ENCODE peak calls at places on chromosome 13, in ten cellular contexts. Q is tibial nerve, E is GM12878, F is esophagus muscularis mucosa, C is adrenal gland, G is heart left ventricle, O is uterus, J is A549, D is stomach, L is lower leg skin. Y is an unnamed sample.

GRCh38 chr13:79401259-79402071 is 4.6 kb downstream of the RBM26 start:
- DNase-seq in Q (no peak), E (no peak), F (no peak), C (no peak), G (no peak), O (no peak), J (no peak), D (no peak), L (no peak), Y (no peak)

GRCh38 chr13:78660130-78660857 is 1.3 kb upstream of the OBI1 start:
- DNase-seq in Q (no peak), E (no peak), F (no peak), C (no peak), G (no peak), O (no peak), J (peak), D (no peak), L (no peak), Y (peak)

GRCh38 chr13:51797664-51798488 is 6.1 kb downstream of the DHRS12 start:
- DNase-seq in Q (no peak), E (no peak), F (no peak), C (peak), G (no peak), O (peak), J (peak), D (peak), L (no peak), Y (peak)

GRCh38 chr13:20353973-20354372 is 121.9 kb upstream of the GJB6 start:
- DNase-seq in Q (no peak), E (no peak), F (no peak), C (no peak), G (no peak), O (no peak), J (no peak), D (no peak), L (no peak), Y (no peak)

GRCh38 chr13:100125946-100126345 is 37.1 kb downstream of the PCCA start:
- DNase-seq in Q (no peak), E (no peak), F (no peak), C (no peak), G (no peak), O (no peak), J (no peak), D (no peak), L (no peak), Y (no peak)

GRCh38 chr13:109366521-109366920 is 419.9 kb downstream of the IRS2 start:
- DNase-seq in Q (no peak), E (no peak), F (no peak), C (no peak), G (no peak), O (no peak), J (no peak), D (no peak), L (no peak), Y (no peak)

GRCh38 chr13:51643882-51644281 is 59.6 kb downstream of the WDFY2 start:
- DNase-seq in Q (no peak), E (no peak), F (no peak), C (no peak), G (no peak), O (no peak), J (peak), D (no peak), L (no peak), Y (no peak)

GRCh38 chr13:98427331-98427995 is 149.4 kb downstream of the STK24 start:
- DNase-seq in Q (no peak), E (no peak), F (no peak), C (no peak), G (no peak), O (no peak), J (no peak), D (no peak), L (no peak), Y (no peak)

GRCh38 chr13:42760949-42761348 is 20.4 kb upstream of the FAM216B start:
- DNase-seq in Q (no peak), E (no peak), F (no peak), C (no peak), G (no peak), O (peak), J (no peak), D (no peak), L (no peak), Y (no peak)

GRCh38 chr13:74372511-74372910 is 238.3 kb upstream of the KLF12 start:
- DNase-seq in Q (no peak), E (no peak), F (no peak), C (no peak), G (no peak), O (no peak), J (no peak), D (no peak), L (no peak), Y (no peak)

GRCh38 chr13:109361562-109361961 is 424.8 kb downstream of the IRS2 start:
- DNase-seq in Q (no peak), E (no peak), F (no peak), C (peak), G (no peak), O (no peak), J (no peak), D (no peak), L (no peak), Y (no peak)

GRCh38 chr13:56347014-56347413 is 793.7 kb upstream of the PRR20A start:
- DNase-seq in Q (no peak), E (no peak), F (no peak), C (no peak), G (no peak), O (no peak), J (no peak), D (no peak), L (no peak), Y (no peak)

GRCh38 chr13:58946274-58946673 is 1217.5 kb downstream of the DIAPH3 start:
- DNase-seq in Q (no peak), E (no peak), F (no peak), C (no peak), G (no peak), O (no peak), J (no peak), D (no peak), L (no peak), Y (no peak)

GRCh38 chr13:85093808-85094207 is 705.4 kb downstream of the SLITRK6 start:
- DNase-seq in Q (peak), E (no peak), F (no peak), C (peak), G (no peak), O (peak), J (no peak), D (no peak), L (peak), Y (no peak)

GRCh38 chr13:29497137-29497654 is 98.3 kb downstream of the SLC7A1 start:
- DNase-seq in Q (peak), E (no peak), F (no peak), C (peak), G (peak), O (peak), J (no peak), D (no peak), L (no peak), Y (no peak)

GRCh38 chr13:19781526-19781925 is 1.2 kb downstream of the PSPC1 start:
- DNase-seq in Q (no peak), E (no peak), F (no peak), C (no peak), G (no peak), O (no peak), J (no peak), D (no peak), L (no peak), Y (no peak)

GRCh38 chr13:63842102-63842501 is 2426.5 kb upstream of the PCDH20 start:
- DNase-seq in Q (no peak), E (no peak), F (no peak), C (no peak), G (no peak), O (no peak), J (no peak), D (no peak), L (no peak), Y (no peak)

GRCh38 chr13:43304449-43304848 is 281.1 kb downstream of the DNAJC15 start:
- DNase-seq in Q (no peak), E (no peak), F (no peak), C (no peak), G (no peak), O (no peak), J (no peak), D (no peak), L (no peak), Y (no peak)

GRCh38 chr13:53028637-53029121 is at the start of gene OLFM4:
- DNase-seq in Q (no peak), E (no peak), F (no peak), C (no peak), G (no peak), O (no peak), J (no peak), D (no peak), L (no peak), Y (no peak)
- TF ChIP-seq POLR2A in Q (no peak), E (no peak), F (no peak), C (no peak), G (no peak), O (no peak), J (no peak), D (no peak), L (no peak), Y (no peak)

GRCh38 chr13:33678084-33678483 is 139.9 kb upstream of the RFC3 start:
- DNase-seq in Q (no peak), E (no peak), F (no peak), C (no peak), G (no peak), O (no peak), J (no peak), D (no peak), L (no peak), Y (no peak)

GRCh38 chr13:33676700-33677048 is 141.3 kb upstream of the RFC3 start:
- DNase-seq in Q (no peak), E (no peak), F (no peak), C (peak), G (peak), O (peak), J (peak), D (peak), L (peak), Y (peak)

GRCh38 chr13:33677215-33677614 is 140.7 kb upstream of the RFC3 start:
- DNase-seq in Q (no peak), E (no peak), F (no peak), C (no peak), G (no peak), O (no peak), J (no peak), D (no peak), L (no peak), Y (no peak)

GRCh38 chr13:33678906-33679657 is 138.9 kb upstream of the RFC3 start:
- DNase-seq in Q (peak), E (peak), F (no peak), C (peak), G (peak), O (peak), J (peak), D (peak), L (peak), Y (peak)

GRCh38 chr13:33676045-33676699 is 141.8 kb upstream of the RFC3 start:
- DNase-seq in Q (no peak), E (no peak), F (no peak), C (no peak), G (peak), O (no peak), J (no peak), D (peak), L (no peak), Y (no peak)
- H3K4me3 ChIP-seq in Q (peak), E (no peak), F (peak), C (peak), G (peak), O (peak), J (peak), D (peak), L (peak), Y (no peak)

GRCh38 chr13:91353494-91353893 is 6.0 kb downstream of the MIR17HG start:
- DNase-seq in Q (no peak), E (no peak), F (no peak), C (no peak), G (no peak), O (no peak), J (no peak), D (no peak), L (no peak), Y (no peak)

GRCh38 chr13:91357613-91358383 is 10.3 kb downstream of the MIR17HG start:
- DNase-seq in Q (no peak), E (no peak), F (no peak), C (no peak), G (no peak), O (no peak), J (no peak), D (no peak), L (no peak), Y (no peak)

GRCh38 chr13:91356919-91357612 is 9.6 kb downstream of the MIR17HG start:
- DNase-seq in Q (no peak), E (no peak), F (no peak), C (no peak), G (no peak), O (no peak), J (no peak), D (no peak), L (no peak), Y (no peak)

GRCh38 chr13:91355826-91356710 is 8.6 kb downstream of the MIR17HG start:
- DNase-seq in Q (no peak), E (no peak), F (no peak), C (no peak), G (no peak), O (no peak), J (no peak), D (no peak), L (no peak), Y (no peak)

GRCh38 chr13:91355099-91355825 is 7.8 kb downstream of the MIR17HG start:
- DNase-seq in Q (no peak), E (no peak), F (no peak), C (no peak), G (no peak), O (no peak), J (no peak), D (no peak), L (no peak), Y (no peak)
- TF ChIP-seq POLR2A in Q (no peak), E (peak), F (no peak), C (no peak), G (no peak), O (no peak), J (no peak), D (no peak), L (no peak), Y (no peak)

GRCh38 chr13:70108276-70108845 is at the start of gene KLHL1:
- DNase-seq in Q (no peak), E (no peak), F (no peak), C (no peak), G (no peak), O (no peak), J (no peak), D (no peak), L (no peak), Y (no peak)

GRCh38 chr13:70104481-70104880 is 3.1 kb upstream of the ATXN8OS start:
- DNase-seq in Q (no peak), E (no peak), F (no peak), C (no peak), G (no peak), O (no peak), J (no peak), D (no peak), L (no peak), Y (no peak)

GRCh38 chr13:70107498-70108271 is at the start of gene ATXN8OS:
- DNase-seq in Q (no peak), E (no peak), F (no peak), C (no peak), G (no peak), O (no peak), J (no peak), D (no peak), L (no peak), Y (no peak)

DNA sequence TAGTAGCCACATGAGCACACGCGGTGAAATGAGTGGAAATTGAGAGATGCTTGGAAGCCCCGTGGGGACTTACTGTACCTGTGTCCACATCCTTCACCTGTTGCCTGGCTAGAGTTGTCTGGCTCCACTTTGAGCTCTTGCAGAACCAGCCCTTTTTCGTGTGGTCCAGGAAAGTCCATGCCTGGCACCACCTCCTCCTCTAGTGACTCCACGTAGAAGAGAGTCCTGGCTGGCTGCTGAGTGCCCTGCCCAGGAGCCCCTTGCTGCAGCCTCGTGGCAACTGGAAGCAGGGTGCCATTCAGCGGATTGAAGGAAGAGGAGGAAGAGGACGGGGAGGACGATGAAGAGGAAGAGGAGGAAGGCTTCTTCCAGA is 515 bp upstream of the ATXN8OS start:
- DNase-seq in Q (no peak), E (no peak), F (no peak), C (no peak), G (no peak), O (no peak), J (no peak), D (no peak), L (no peak), Y (no peak)
- H3K4me3 ChIP-seq in Q (no peak), E (no peak), F (no peak), C (no peak), G (no peak), O (no peak), J (no peak), D (no peak), L (no peak), Y (no peak)

DNA sequence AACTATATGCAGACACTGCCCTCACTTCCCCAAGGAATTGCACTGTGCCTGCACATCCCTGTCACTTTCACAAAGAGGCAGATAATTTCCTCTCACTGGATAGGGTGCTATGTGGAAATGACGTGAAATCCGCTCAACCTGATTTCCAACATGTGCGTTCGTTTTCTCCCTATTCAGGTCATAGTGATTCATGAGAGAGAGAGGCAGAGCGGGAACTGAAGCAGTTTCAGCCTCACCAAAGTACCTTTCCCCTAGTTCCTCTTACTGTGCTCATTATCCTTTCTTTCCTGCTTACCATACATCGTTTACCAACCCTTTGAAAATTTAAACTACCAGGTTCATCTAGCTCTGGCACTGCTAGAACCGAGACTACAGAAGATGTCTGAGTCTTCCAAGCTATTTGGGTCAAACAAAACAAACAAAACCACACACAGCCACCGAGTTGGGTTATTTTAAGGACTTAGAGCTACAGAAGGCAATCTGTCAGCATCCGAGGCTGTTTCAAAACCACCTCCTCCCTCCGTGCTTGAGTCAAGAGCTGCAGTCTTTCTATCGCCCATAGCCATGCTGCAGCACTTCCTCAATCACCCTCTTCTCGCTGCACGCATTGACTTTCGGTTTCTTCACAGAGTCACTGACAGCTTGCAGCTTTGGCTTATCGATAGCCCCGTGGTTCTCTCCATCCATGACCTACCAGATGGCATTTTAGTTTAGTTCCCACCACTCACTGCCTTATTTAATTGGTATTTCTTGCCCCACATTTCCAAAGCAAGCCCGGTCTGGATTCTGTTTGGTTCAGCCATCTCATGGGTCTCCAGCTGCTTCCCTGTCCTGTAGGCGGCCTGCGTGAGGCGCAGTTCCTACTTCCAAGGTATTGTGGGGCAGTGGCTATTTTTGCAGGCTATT is 1395.8 kb downstream of the EFNB2 start:
- DNase-seq in Q (no peak), E (peak), F (no peak), C (peak), G (peak), O (no peak), J (peak), D (peak), L (peak), Y (peak)
- TF ChIP-seq POLR2A in Q (no peak), E (peak), F (no peak), C (no peak), G (no peak), O (no peak), J (no peak), D (no peak), L (no peak), Y (no peak)

GRCh38 chr13:48491423-48492122 is 41.3 kb downstream of the RCBTB2 start:
- DNase-seq in Q (no peak), E (no peak), F (no peak), C (no peak), G (no peak), O (no peak), J (no peak), D (no peak), L (no peak), Y (no peak)
- H3K4me3 ChIP-seq in Q (no peak), E (peak), F (no peak), C (no peak), G (no peak), O (no peak), J (no peak), D (peak), L (no peak), Y (no peak)

DNA sequence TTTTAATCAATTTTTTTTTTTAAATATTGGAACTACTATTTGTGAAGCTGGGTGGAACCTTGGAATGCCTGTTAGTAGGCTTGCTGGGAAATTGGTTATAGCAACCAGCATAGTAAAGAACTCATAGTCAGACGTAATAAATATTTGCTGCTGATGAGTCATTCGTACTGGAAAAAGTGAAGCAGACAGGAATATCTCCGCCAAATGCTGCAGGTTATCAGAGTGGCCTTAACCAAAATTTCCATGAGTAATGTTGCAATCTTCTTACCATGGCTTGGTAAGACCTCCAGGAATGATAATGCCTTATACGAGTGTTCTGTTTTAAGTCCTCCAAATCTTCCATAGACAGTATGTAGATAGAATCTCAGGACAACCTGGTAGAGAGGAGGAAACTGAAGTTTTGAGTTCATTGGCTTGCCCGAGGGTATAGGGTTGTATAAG is 34.2 kb downstream of the MBNL2 start:
- DNase-seq in Q (no peak), E (no peak), F (no peak), C (no peak), G (no peak), O (no peak), J (peak), D (no peak), L (no peak), Y (no peak)
- TF ChIP-seq POLR2A in Q (no peak), E (no peak), F (no peak), C (no peak), G (no peak), O (no peak), J (no peak), D (no peak), L (no peak), Y (no peak)

DNA sequence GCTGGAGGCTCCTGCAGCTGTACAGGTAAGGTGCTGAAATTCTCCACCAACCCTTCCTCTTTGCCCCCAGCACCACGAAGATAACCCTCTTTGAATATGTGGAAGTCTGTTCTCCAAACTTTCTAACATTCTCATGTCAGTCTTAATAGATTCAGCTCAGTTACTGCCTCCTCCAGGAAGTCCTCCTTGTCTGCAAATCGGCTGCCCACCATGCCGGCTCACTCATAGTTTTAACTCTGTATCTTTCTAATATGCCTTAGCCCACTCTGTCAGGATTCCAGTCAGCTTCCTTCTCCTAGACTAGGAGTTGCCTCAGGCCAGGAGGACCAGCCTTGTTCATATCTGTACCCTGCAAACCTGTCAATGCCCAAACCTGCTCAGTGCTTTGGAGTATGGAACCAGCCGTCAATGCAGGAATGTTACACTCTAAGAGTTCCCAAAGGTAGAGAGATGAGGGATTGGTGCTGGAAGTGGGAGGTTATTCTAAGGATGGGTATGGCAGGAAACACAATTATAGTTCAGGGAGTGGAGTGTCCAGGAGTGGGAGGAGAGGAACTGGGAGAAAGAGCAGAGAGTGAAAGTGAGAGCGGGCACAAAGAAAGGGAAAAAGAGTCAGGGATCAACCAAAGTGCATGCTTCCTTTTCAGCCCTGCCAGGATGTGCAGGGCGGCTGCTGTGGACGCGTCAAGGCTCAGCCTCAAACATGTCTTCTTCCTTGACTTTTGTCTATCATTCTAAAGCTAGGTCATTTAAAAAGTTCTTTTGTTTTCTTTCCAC is 38.0 kb upstream of the ALOX5AP start:
- DNase-seq in Q (no peak), E (no peak), F (no peak), C (no peak), G (no peak), O (no peak), J (no peak), D (no peak), L (no peak), Y (no peak)
- H3K4me3 ChIP-seq in Q (no peak), E (no peak), F (no peak), C (no peak), G (no peak), O (no peak), J (no peak), D (no peak), L (no peak), Y (no peak)